ENCODE peak calls at places on chromosomes 4 and X, in five cellular contexts. L is activated gamma-delta T cell treated with Interleukin-2 at 50 U/mL for 16 hours, H is left ventricle myocardium inferior, K is fibroblast of lung, Z is NCI-H446. B is an unnamed sample.

GRCh38 chrX:46574337-46574940 is 874 bp downstream of the CHST7 start:
- DNase-seq in L (peak), H (no peak), K (peak), Z (no peak), B (no peak)

GRCh38 chrX:54550821-54551220 is 20.8 kb downstream of the GNL3L start:
- DNase-seq in L (no peak), H (no peak), K (no peak), Z (no peak), B (no peak)

GRCh38 chr4:5050520-5050955 is 742 bp upstream of the STK32B start:
- DNase-seq in L (no peak), H (peak), K (peak), Z (no peak), B (peak)

GRCh38 chrX:12979630-12980015 is 4.7 kb downstream of the TMSB4X start:
- DNase-seq in L (no peak), H (no peak), K (peak), Z (no peak), B (no peak)

GRCh38 chr4:134708026-134708425 is 506.4 kb upstream of the PABPC4L start:
- DNase-seq in L (no peak), H (no peak), K (no peak), Z (no peak), B (no peak)

GRCh38 chrX:74923942-74924448 is 1.3 kb downstream of the NEXMIF start:
- DNase-seq in L (no peak), H (no peak), K (no peak), Z (peak), B (no peak)

GRCh38 chr4:127698789-127699200 is 31.4 kb upstream of the SLC25A31 start:
- DNase-seq in L (no peak), H (no peak), K (peak), Z (no peak), B (peak)

GRCh38 chr4:163611172-163611571 is 116.7 kb downstream of the TMA16 start:
- DNase-seq in L (no peak), H (no peak), K (no peak), Z (no peak), B (no peak)

GRCh38 chr4:41957634-41958033 is 22.4 kb downstream of the TMEM33 start:
- DNase-seq in L (no peak), H (no peak), K (no peak), Z (no peak), B (no peak)

GRCh38 chrX:130012683-130013082 is 30.2 kb downstream of the BCORL1 start:
- DNase-seq in L (no peak), H (no peak), K (no peak), Z (no peak), B (no peak)

GRCh38 chrX:23503835-23504539 is 163.3 kb upstream of the PRDX4 start:
- DNase-seq in L (no peak), H (peak), K (peak), Z (peak), B (peak)

GRCh38 chr4:184444953-184445309 is 29.4 kb downstream of the IRF2 start:
- DNase-seq in L (no peak), H (no peak), K (no peak), Z (no peak), B (no peak)

GRCh38 chr4:41692717-41693345 is 55.7 kb downstream of the PHOX2B start:
- DNase-seq in L (no peak), H (peak), K (peak), Z (no peak), B (peak)

GRCh38 chrX:6223516-6223915 is 5.2 kb downstream of the NLGN4X start:
- DNase-seq in L (no peak), H (no peak), K (peak), Z (no peak), B (no peak)

GRCh38 chrX:10083809-10084208 is 73.0 kb upstream of the CLCN4 start:
- DNase-seq in L (no peak), H (no peak), K (no peak), Z (no peak), B (no peak)

GRCh38 chr4:7909463-7909862 is 30.2 kb downstream of the AFAP1 start:
- DNase-seq in L (no peak), H (no peak), K (peak), Z (no peak), B (no peak)

GRCh38 chrX:52346462-52347165 is 22.2 kb upstream of the XAGE2 start:
- DNase-seq in L (no peak), H (no peak), K (peak), Z (no peak), B (no peak)

GRCh38 chr4:110190249-110190648 is 8.2 kb downstream of the ELOVL6 start:
- DNase-seq in L (no peak), H (no peak), K (no peak), Z (no peak), B (no peak)

GRCh38 chrX:52138830-52139544 is 45.7 kb upstream of the MAGED4 start:
- DNase-seq in L (no peak), H (no peak), K (no peak), Z (no peak), B (no peak)

GRCh38 chrX:45622538-45622937 is 421.9 kb upstream of the DIPK2B start:
- DNase-seq in L (no peak), H (no peak), K (peak), Z (no peak), B (peak)

GRCh38 chr4:54913751-54914526 is 211.5 kb downstream of the KDR start:
- DNase-seq in L (no peak), H (no peak), K (no peak), Z (no peak), B (peak)

GRCh38 chr4:18571252-18571885 is 549.8 kb upstream of the LCORL start:
- DNase-seq in L (no peak), H (no peak), K (no peak), Z (no peak), B (no peak)

GRCh38 chr4:146370841-146371240 is 150.9 kb downstream of the SLC10A7 start:
- DNase-seq in L (no peak), H (no peak), K (peak), Z (no peak), B (no peak)

GRCh38 chrX:39772057-39772832 is 325.5 kb downstream of the BCOR start:
- DNase-seq in L (peak), H (no peak), K (peak), Z (no peak), B (no peak)

GRCh38 chr4:185524888-185525863 is 10.1 kb downstream of the PDLIM3 start:
- DNase-seq in L (no peak), H (no peak), K (peak), Z (no peak), B (no peak)

GRCh38 chrX:123481908-123482873 is 250.7 kb downstream of the THOC2 start:
- DNase-seq in L (no peak), H (no peak), K (peak), Z (no peak), B (peak)